ENCODE peak calls at places on chromosomes 1 and 21, in four cellular contexts. I is WTC11, S is endothelial cell of umbilical vein, P is RWPE1. W is an unnamed sample.

GRCh38 chr1:65235867-65236805 is 73.2 kb upstream of the DNAJC6 start:
- DNase-seq in I (no peak), S (peak), P (no peak), W (peak)

GRCh38 chr1:51957618-51958017 is 32.9 kb downstream of the RAB3B start:
- DNase-seq in I (peak), S (no peak), P (no peak), W (peak)

GRCh38 chr1:161162806-161163205 is 3.4 kb upstream of the PPOX start:
- DNase-seq in I (no peak), S (no peak), P (no peak), W (no peak)

GRCh38 chr1:15290382-15290781 is 43.4 kb downstream of the FHAD1 start:
- DNase-seq in I (no peak), S (no peak), P (no peak), W (no peak)

GRCh38 chr1:100616121-100616621 is 78.2 kb downstream of the GPR88 start:
- DNase-seq in I (no peak), S (no peak), P (no peak), W (no peak)

GRCh38 chr1:44316231-44316759 is 38.8 kb downstream of the ERI3 start:
- DNase-seq in I (no peak), S (peak), P (no peak), W (no peak)

GRCh38 chr21:33588485-33589335 is at the start of gene DONSON:
- DNase-seq in I (peak), S (peak), P (peak), W (peak)

GRCh38 chr1:29703596-29703995 is 467.3 kb downstream of the PTPRU start:
- DNase-seq in I (peak), S (peak), P (peak), W (peak)

GRCh38 chr1:209103135-209103534 is 480.4 kb upstream of the CAMK1G start:
- DNase-seq in I (no peak), S (no peak), P (no peak), W (no peak)

GRCh38 chr1:228378453-228379164 is 28.0 kb downstream of the TRIM11 start:
- DNase-seq in I (peak), S (peak), P (peak), W (peak)

GRCh38 chr1:232625319-232625868 is 4.5 kb downstream of the SIPA1L2 start:
- DNase-seq in I (no peak), S (no peak), P (no peak), W (no peak)

GRCh38 chr1:238621405-238621804 is 730.7 kb upstream of the ZP4 start:
- DNase-seq in I (no peak), S (no peak), P (no peak), W (no peak)

GRCh38 chr1:94927405-94928175 is 680 bp upstream of the CNN3 start:
- DNase-seq in I (no peak), S (no peak), P (no peak), W (peak)

GRCh38 chr1:16398371-16398953 is 31.4 kb downstream of the SZRD1 start:
- DNase-seq in I (no peak), S (no peak), P (no peak), W (no peak)

GRCh38 chr1:28510350-28511223 is 4.7 kb downstream of the RCC1 start:
- DNase-seq in I (no peak), S (peak), P (no peak), W (peak)

GRCh38 chr1:201695607-201696006 is 133.3 kb upstream of the IPO9 start:
- DNase-seq in I (no peak), S (no peak), P (no peak), W (no peak)

GRCh38 chr1:92211166-92211565 is 6.5 kb upstream of the C1orf146 start:
- DNase-seq in I (no peak), S (no peak), P (no peak), W (no peak)

GRCh38 chr1:206551296-206551984 is 44.1 kb downstream of the RASSF5 start:
- DNase-seq in I (no peak), S (no peak), P (no peak), W (no peak)

GRCh38 chr1:245704765-245705164 is 550.0 kb downstream of the KIF26B start:
- DNase-seq in I (no peak), S (no peak), P (peak), W (no peak)

GRCh38 chr1:234597894-234598293 is 12.1 kb downstream of the IRF2BP2 start:
- DNase-seq in I (peak), S (peak), P (no peak), W (peak)

GRCh38 chr1:8727809-8728213 is 89.6 kb downstream of the RERE start:
- DNase-seq in I (no peak), S (no peak), P (no peak), W (no peak)

GRCh38 chr1:95002657-95003432 is 69.9 kb downstream of the ALG14 start:
- DNase-seq in I (no peak), S (peak), P (no peak), W (no peak)

GRCh38 chr1:38817267-38817957 is 42.2 kb downstream of the RRAGC start:
- DNase-seq in I (no peak), S (no peak), P (no peak), W (no peak)

GRCh38 chr1:18974005-18974404 is 17.5 kb upstream of the IFFO2 start:
- DNase-seq in I (no peak), S (no peak), P (no peak), W (no peak)

GRCh38 chr1:244815600-244816099 is 19.8 kb upstream of the COX20 start:
- DNase-seq in I (peak), S (no peak), P (no peak), W (peak)

GRCh38 chr1:185861630-185862029 is 127.4 kb downstream of the HMCN1 start:
- DNase-seq in I (no peak), S (peak), P (no peak), W (no peak)

GRCh38 chr1:154812911-154813816 is 56.9 kb downstream of the KCNN3 start:
- DNase-seq in I (no peak), S (no peak), P (peak), W (peak)

GRCh38 chr1:203480084-203480483 is 4.5 kb downstream of the PRELP start:
- DNase-seq in I (no peak), S (no peak), P (no peak), W (no peak)

GRCh38 chr1:169321539-169321938 is 46.1 kb downstream of the NME7 start:
- DNase-seq in I (no peak), S (no peak), P (peak), W (no peak)

GRCh38 chr1:165539306-165539705 is 4.5 kb upstream of the LRRC52 start:
- DNase-seq in I (no peak), S (no peak), P (peak), W (no peak)

GRCh38 chr1:155205035-155205434 is 2.7 kb downstream of the THBS3 start:
- DNase-seq in I (no peak), S (no peak), P (no peak), W (no peak)

GRCh38 chr1:42851960-42852607 is 5.7 kb downstream of the ZNF691 start:
- DNase-seq in I (no peak), S (no peak), P (no peak), W (no peak)

GRCh38 chr1:161379071-161379470 is 11.4 kb upstream of the CFAP126 start:
- DNase-seq in I (no peak), S (no peak), P (no peak), W (peak)

GRCh38 chr21:42311160-42311559 is 4.0 kb downstream of the TFF3 start:
- DNase-seq in I (no peak), S (no peak), P (no peak), W (no peak)

GRCh38 chr1:206715120-206715519 is 30.4 kb downstream of the MAPKAPK2 start:
- DNase-seq in I (no peak), S (no peak), P (no peak), W (no peak)

GRCh38 chr1:153483776-153484175 is 23.3 kb upstream of the S100A7 start:
- DNase-seq in I (peak), S (no peak), P (no peak), W (peak)

GRCh38 chr1:86018311-86018923 is 138.2 kb downstream of the COL24A1 start:
- DNase-seq in I (peak), S (peak), P (peak), W (peak)

GRCh38 chr1:30929135-30929889 is 20.8 kb upstream of the SDC3 start:
- DNase-seq in I (peak), S (peak), P (peak), W (peak)